ENCODE peak calls at places on chromosomes 3 and 15, in four cellular contexts. One of them, this sample, is unnamed.

GRCh38 chr3:105904251-105904650 is 35.4 kb upstream of the CBLB start:
- DNase-seq in H1: no peak
- DNase-seq in mesenchymal stem cell: no peak
- DNase-seq in neuronal stem cell: no peak
- DNase-seq in this sample: no peak

GRCh38 chr15:24856397-24857093 is 98.2 kb upstream of the SNRPN start:
- DNase-seq in H1: peak
- DNase-seq in mesenchymal stem cell: peak
- DNase-seq in neuronal stem cell: peak
- DNase-seq in this sample: peak

GRCh38 chr3:168544097-168544957 is 448.6 kb upstream of the GOLIM4 start:
- DNase-seq in mesenchymal stem cell: no peak
- DNase-seq in neuronal stem cell: no peak
- DNase-seq in H1: no peak
- DNase-seq in this sample: no peak

GRCh38 chr15:31472636-31473383 is 146.2 kb downstream of the KLF13 start:
- DNase-seq in mesenchymal stem cell: peak
- DNase-seq in H1: no peak
- DNase-seq in neuronal stem cell: no peak
- DNase-seq in this sample: peak

GRCh38 chr15:55708720-55709119 is 34.2 kb downstream of the PRTG start:
- DNase-seq in mesenchymal stem cell: no peak
- DNase-seq in neuronal stem cell: no peak
- DNase-seq in H1: no peak
- DNase-seq in this sample: no peak

GRCh38 chr15:91706366-91707032 is 147.0 kb upstream of the SLCO3A1 start:
- DNase-seq in H1: peak
- DNase-seq in mesenchymal stem cell: no peak
- DNase-seq in neuronal stem cell: peak
- DNase-seq in this sample: peak

GRCh38 chr3:197317250-197317963 is 19.0 kb upstream of the DLG1 start:
- DNase-seq in H1: no peak
- DNase-seq in neuronal stem cell: no peak
- DNase-seq in mesenchymal stem cell: peak
- DNase-seq in this sample: no peak

GRCh38 chr3:79937567-79937966 is 169.8 kb upstream of the ROBO1 start:
- DNase-seq in mesenchymal stem cell: no peak
- DNase-seq in neuronal stem cell: peak
- DNase-seq in H1: peak
- DNase-seq in this sample: no peak

GRCh38 chr3:49529567-49529966 is 24.7 kb upstream of the BSN start:
- DNase-seq in H1: no peak
- DNase-seq in neuronal stem cell: no peak
- DNase-seq in mesenchymal stem cell: no peak
- DNase-seq in this sample: no peak

GRCh38 chr3:65200312-65200711 is 512.5 kb upstream of the ADAMTS9 start:
- DNase-seq in mesenchymal stem cell: no peak
- DNase-seq in neuronal stem cell: no peak
- DNase-seq in H1: no peak
- DNase-seq in this sample: no peak

GRCh38 chr3:48709051-48709461 is 8.0 kb downstream of the IP6K2 start:
- DNase-seq in H1: no peak
- DNase-seq in neuronal stem cell: no peak
- DNase-seq in mesenchymal stem cell: no peak
- DNase-seq in this sample: no peak

GRCh38 chr3:14988988-14989394 is 41.6 kb downstream of the NR2C2 start:
- DNase-seq in mesenchymal stem cell: no peak
- DNase-seq in neuronal stem cell: no peak
- DNase-seq in H1: peak
- DNase-seq in this sample: peak

GRCh38 chr3:190617185-190617584 is 103.3 kb downstream of the IL1RAP start:
- DNase-seq in neuronal stem cell: peak
- DNase-seq in mesenchymal stem cell: no peak
- DNase-seq in H1: no peak
- DNase-seq in this sample: no peak

GRCh38 chr3:52534281-52535183 is 875 bp upstream of the NT5DC2 start:
- DNase-seq in H1: no peak
- DNase-seq in neuronal stem cell: no peak
- DNase-seq in mesenchymal stem cell: no peak
- DNase-seq in this sample: peak

GRCh38 chr3:72769758-72770540 is 78.3 kb downstream of the SHQ1 start:
- DNase-seq in H1: no peak
- DNase-seq in mesenchymal stem cell: no peak
- DNase-seq in neuronal stem cell: no peak
- DNase-seq in this sample: no peak

GRCh38 chr3:78893161-78893560 is 874.6 kb downstream of the ROBO1 start:
- DNase-seq in neuronal stem cell: no peak
- DNase-seq in H1: no peak
- DNase-seq in mesenchymal stem cell: no peak
- DNase-seq in this sample: no peak

GRCh38 chr15:93420050-93420452 is 331.0 kb upstream of the RGMA start:
- DNase-seq in H1: peak
- DNase-seq in neuronal stem cell: no peak
- DNase-seq in mesenchymal stem cell: no peak
- DNase-seq in this sample: no peak

GRCh38 chr3:65497846-65498245 is 540.9 kb downstream of the MAGI1 start:
- DNase-seq in H1: no peak
- DNase-seq in neuronal stem cell: peak
- DNase-seq in mesenchymal stem cell: no peak
- DNase-seq in this sample: no peak

GRCh38 chr15:60035344-60035743 is 31.2 kb downstream of the FOXB1 start:
- DNase-seq in mesenchymal stem cell: no peak
- DNase-seq in H1: no peak
- DNase-seq in neuronal stem cell: no peak
- DNase-seq in this sample: no peak

GRCh38 chr15:64187396-64188191 is 24.8 kb upstream of the PPIB start:
- DNase-seq in neuronal stem cell: no peak
- DNase-seq in mesenchymal stem cell: no peak
- DNase-seq in H1: no peak
- DNase-seq in this sample: no peak

GRCh38 chr3:23324745-23325144 is 121.6 kb downstream of the UBE2E2 start:
- DNase-seq in H1: no peak
- DNase-seq in mesenchymal stem cell: peak
- DNase-seq in neuronal stem cell: no peak
- DNase-seq in this sample: no peak

GRCh38 chr3:157543491-157544035 is 40.3 kb upstream of the VEPH1 start:
- DNase-seq in H1: no peak
- DNase-seq in neuronal stem cell: no peak
- DNase-seq in mesenchymal stem cell: no peak
- DNase-seq in this sample: no peak

GRCh38 chr3:111811811-111812210 is 47.3 kb upstream of the PHLDB2 start:
- DNase-seq in mesenchymal stem cell: no peak
- DNase-seq in H1: no peak
- DNase-seq in neuronal stem cell: no peak
- DNase-seq in this sample: no peak

GRCh38 chr3:145681132-145681531 is 479.9 kb downstream of the PLOD2 start:
- DNase-seq in mesenchymal stem cell: no peak
- DNase-seq in neuronal stem cell: no peak
- DNase-seq in H1: no peak
- DNase-seq in this sample: no peak

GRCh38 chr3:67381667-67382272 is 272.6 kb downstream of the SUCLG2 start:
- DNase-seq in mesenchymal stem cell: peak
- DNase-seq in H1: no peak
- DNase-seq in neuronal stem cell: peak
- DNase-seq in this sample: no peak

GRCh38 chr15:80991446-80991845 is 1.8 kb upstream of the MESD start:
- DNase-seq in neuronal stem cell: no peak
- DNase-seq in H1: no peak
- DNase-seq in mesenchymal stem cell: peak
- DNase-seq in this sample: no peak

GRCh38 chr3:85120879-85121278 is 162.1 kb downstream of the CADM2 start:
- DNase-seq in H1: no peak
- DNase-seq in mesenchymal stem cell: no peak
- DNase-seq in neuronal stem cell: no peak
- DNase-seq in this sample: no peak

GRCh38 chr3:31010491-31010890 is 116.0 kb upstream of the GADL1 start:
- DNase-seq in neuronal stem cell: no peak
- DNase-seq in mesenchymal stem cell: peak
- DNase-seq in H1: no peak
- DNase-seq in this sample: no peak

GRCh38 chr15:40511093-40511471 is 40.3 kb downstream of the CHST14 start:
- DNase-seq in mesenchymal stem cell: no peak
- DNase-seq in neuronal stem cell: no peak
- DNase-seq in H1: no peak
- DNase-seq in this sample: no peak

GRCh38 chr15:36601952-36602351 is 22.5 kb downstream of the CDIN1 start:
- DNase-seq in neuronal stem cell: no peak
- DNase-seq in mesenchymal stem cell: no peak
- DNase-seq in H1: no peak
- DNase-seq in this sample: no peak

GRCh38 chr15:27077790-27078189 is 106.8 kb downstream of the GABRG3 start:
- DNase-seq in neuronal stem cell: no peak
- DNase-seq in mesenchymal stem cell: no peak
- DNase-seq in H1: no peak
- DNase-seq in this sample: no peak

GRCh38 chr15:58957101-58957973 is 23.9 kb upstream of the SLTM start:
- DNase-seq in H1: no peak
- DNase-seq in neuronal stem cell: peak
- DNase-seq in mesenchymal stem cell: peak
- DNase-seq in this sample: peak

GRCh38 chr15:47422901-47423300 is 294.4 kb upstream of the SEMA6D start:
- DNase-seq in mesenchymal stem cell: peak
- DNase-seq in H1: no peak
- DNase-seq in neuronal stem cell: no peak
- DNase-seq in this sample: no peak

GRCh38 chr3:28050895-28051294 is 190.5 kb upstream of the CMC1 start:
- DNase-seq in mesenchymal stem cell: no peak
- DNase-seq in neuronal stem cell: no peak
- DNase-seq in H1: no peak
- DNase-seq in this sample: no peak

GRCh38 chr15:64775551-64776401 is at the start of gene RBPMS2:
- DNase-seq in mesenchymal stem cell: peak
- DNase-seq in neuronal stem cell: no peak
- DNase-seq in H1: no peak
- DNase-seq in this sample: peak

DNA sequence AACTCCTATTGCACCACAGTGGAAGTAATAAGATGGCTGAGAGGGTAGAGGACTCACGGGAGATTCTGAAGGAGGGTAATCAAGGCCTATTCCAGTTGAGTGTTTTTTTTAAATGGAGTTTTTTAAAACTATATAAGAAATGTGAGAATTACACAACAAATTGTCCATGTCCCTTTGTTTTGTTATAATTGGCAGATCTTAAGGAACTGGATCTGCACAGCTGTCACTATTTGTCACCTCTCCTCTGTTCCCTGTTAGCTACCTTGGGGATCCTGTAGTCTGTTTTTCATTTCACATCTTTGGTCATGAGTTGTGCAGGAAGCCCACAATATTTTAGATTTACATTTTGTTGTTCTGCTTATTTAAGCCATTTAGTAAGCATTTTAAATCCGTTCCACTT is 77.3 kb upstream of the TSPAN3 start:
- DNase-seq in neuronal stem cell: no peak
- DNase-seq in H1: no peak
- DNase-seq in mesenchymal stem cell: no peak
- DNase-seq in this sample: no peak
- H2BK120ac ChIP-seq in neuronal stem cell: no peak
- H2BK120ac ChIP-seq in H1: no peak
- H2BK120ac ChIP-seq in mesenchymal stem cell: no peak
- H2BK120ac ChIP-seq in this sample: no peak

DNA sequence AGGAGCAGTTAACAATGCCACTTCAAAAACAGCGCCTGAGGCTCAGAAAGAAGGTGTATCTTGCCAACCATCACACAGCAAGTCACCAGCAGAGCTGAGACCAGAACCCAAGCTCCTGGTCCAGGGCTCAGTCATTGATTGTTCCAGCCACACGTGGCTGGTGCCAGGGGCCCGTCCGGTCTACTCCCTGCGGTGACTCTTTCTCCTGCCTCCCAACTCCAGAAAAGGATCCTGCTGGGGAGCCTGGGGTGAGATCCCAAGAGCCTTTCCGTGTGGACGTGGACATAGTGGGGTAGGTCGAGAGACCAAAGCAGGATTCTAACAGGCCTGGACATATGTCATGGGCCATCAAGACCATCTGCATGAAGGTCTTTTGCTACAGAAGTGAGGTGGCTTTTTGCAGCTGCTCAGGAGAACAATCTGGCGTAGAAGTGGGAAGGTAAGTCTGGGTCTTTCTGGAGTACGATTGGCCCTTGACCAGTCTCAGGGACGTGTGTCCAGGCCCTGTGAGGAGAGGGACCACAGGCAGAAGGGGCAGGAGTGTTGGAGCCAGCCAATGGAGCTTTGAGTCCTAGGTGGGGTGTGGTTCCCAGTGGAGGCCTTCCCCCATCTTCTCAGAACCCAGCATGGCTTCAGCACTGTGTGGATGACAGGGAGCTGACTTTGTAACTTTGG is 105.4 kb downstream of the HMG20A start:
- DNase-seq in H1: no peak
- DNase-seq in neuronal stem cell: no peak
- DNase-seq in mesenchymal stem cell: no peak
- DNase-seq in this sample: no peak
- H2BK120ac ChIP-seq in H1: peak
- H2BK120ac ChIP-seq in neuronal stem cell: no peak
- H2BK120ac ChIP-seq in mesenchymal stem cell: peak
- H2BK120ac ChIP-seq in this sample: no peak

DNA sequence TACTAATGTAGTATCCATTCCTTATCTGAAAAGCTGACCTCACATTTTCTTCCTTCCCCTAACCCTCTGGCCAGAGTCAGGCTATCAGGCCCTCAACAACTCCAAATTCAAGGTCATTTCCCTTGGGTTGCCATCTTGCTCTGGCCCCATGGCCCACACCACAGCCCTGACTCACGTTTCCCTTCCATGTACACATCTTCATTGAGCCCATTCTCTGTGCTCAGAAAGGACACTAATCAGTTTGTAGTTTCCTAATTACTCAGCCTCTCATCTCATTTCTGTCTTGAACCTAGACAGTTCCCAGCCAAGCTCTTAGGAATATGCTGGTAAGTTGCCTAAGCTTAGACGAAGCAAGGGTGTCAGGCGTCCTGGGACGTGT is 14.9 kb downstream of the TGM5 start:
- DNase-seq in H1: no peak
- DNase-seq in mesenchymal stem cell: no peak
- DNase-seq in neuronal stem cell: no peak
- DNase-seq in this sample: no peak
- H2BK120ac ChIP-seq in H1: no peak
- H2BK120ac ChIP-seq in mesenchymal stem cell: no peak
- H2BK120ac ChIP-seq in neuronal stem cell: no peak
- H2BK120ac ChIP-seq in this sample: no peak

DNA sequence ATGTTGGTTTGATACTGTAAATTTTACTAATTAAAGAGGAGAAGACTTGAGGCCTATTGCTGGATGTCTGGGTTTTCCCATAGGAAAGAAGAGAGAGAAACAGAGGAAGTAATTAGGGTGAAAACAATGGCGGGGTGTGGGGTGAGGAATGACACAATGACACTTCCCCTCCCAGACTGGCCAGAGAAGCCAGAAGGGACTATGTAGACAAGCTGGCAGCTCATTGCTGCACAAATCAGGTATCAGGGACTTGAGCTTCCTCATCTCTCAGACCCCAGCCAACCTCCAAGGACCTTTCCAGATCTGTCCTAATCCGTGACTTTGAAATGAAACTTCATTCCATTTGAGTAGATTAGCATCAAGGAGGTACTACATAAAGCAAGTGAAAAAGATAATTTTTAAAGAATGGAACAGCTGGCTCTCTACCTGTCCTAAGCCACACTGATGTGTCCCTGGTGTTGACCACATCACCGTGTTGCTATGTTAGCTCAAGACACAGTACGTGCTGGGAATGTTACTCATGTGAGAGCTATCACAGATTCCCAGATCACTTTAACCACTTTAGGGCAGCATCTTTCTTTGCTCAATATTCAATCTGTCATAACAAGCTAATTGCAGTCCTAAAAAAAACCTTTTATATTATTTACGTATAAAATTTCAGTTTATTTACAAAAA is 22.2 kb downstream of the TMEM212 start:
- DNase-seq in neuronal stem cell: no peak
- DNase-seq in mesenchymal stem cell: peak
- DNase-seq in H1: no peak
- DNase-seq in this sample: no peak
- H2BK120ac ChIP-seq in neuronal stem cell: no peak
- H2BK120ac ChIP-seq in mesenchymal stem cell: no peak
- H2BK120ac ChIP-seq in H1: no peak
- H2BK120ac ChIP-seq in this sample: no peak

This sample was measured in H9.